ENCODE peak calls at places on chromosome 3, in nine cellular contexts. I is H9; E is esophagus squamous epithelium; D is pancreas; R is ovary; Q is choroid plexus epithelial cell; O is body of pancreas; H is CD4-positive, alpha-beta T cell; K is foreskin keratinocyte. J is an unnamed sample.

GRCh38 chr3:15781131-15781530 is 16.6 kb downstream of the ANKRD28 start:
- DNase-seq in I (no peak), E (no peak), D (no peak), R (no peak), Q (no peak), O (no peak), H (no peak), K (no peak), J (no peak)

GRCh38 chr3:25033407-25034029 is 394.5 kb upstream of the RARB start:
- DNase-seq in I (peak; percentile 79), E (no peak), D (peak; percentile 39), R (no peak), Q (peak; percentile 59), O (peak; percentile 61), H (no peak), K (no peak), J (peak; percentile 69)

GRCh38 chr3:55165278-55165677 is 237.4 kb upstream of the LRTM1 start:
- DNase-seq in I (no peak), E (no peak), D (no peak), R (no peak), Q (peak; percentile 44), O (no peak), H (no peak), K (no peak), J (no peak)

GRCh38 chr3:58341376-58341775 is 8.7 kb downstream of the PXK start:
- DNase-seq in I (no peak), E (no peak), D (no peak), R (no peak), Q (no peak), O (no peak), H (no peak), K (no peak), J (no peak)

GRCh38 chr3:31873254-31873653 is 107.8 kb downstream of the OSBPL10 start:
- DNase-seq in I (no peak), E (no peak), D (no peak), R (no peak), Q (no peak), O (no peak), H (no peak), K (no peak), J (no peak)

GRCh38 chr3:135136361-135137100 is 341.5 kb downstream of the EPHB1 start:
- DNase-seq in I (no peak), E (no peak), D (no peak), R (no peak), Q (no peak), O (no peak), H (no peak), K (no peak), J (no peak)

GRCh38 chr3:48279926-48280325 is 39.0 kb downstream of the ZNF589 start:
- DNase-seq in I (no peak), E (no peak), D (no peak), R (no peak), Q (no peak), O (no peak), H (no peak), K (no peak), J (no peak)

GRCh38 chr3:67875858-67876257 is 221.4 kb upstream of the SUCLG2 start:
- DNase-seq in I (no peak), E (no peak), D (no peak), R (no peak), Q (no peak), O (no peak), H (no peak), K (no peak), J (no peak)

GRCh38 chr3:43632269-43632733 is 10.5 kb upstream of the ANO10 start:
- DNase-seq in I (no peak), E (no peak), D (no peak), R (no peak), Q (peak; percentile 64), O (no peak), H (no peak), K (peak; percentile 71), J (no peak)
- TF ChIP-seq CTCF in I (no peak), E (no peak), D (no peak), R (no peak), Q (peak; percentile 13), O (no peak), H (no peak), K (no peak), J (no peak)

DNA sequence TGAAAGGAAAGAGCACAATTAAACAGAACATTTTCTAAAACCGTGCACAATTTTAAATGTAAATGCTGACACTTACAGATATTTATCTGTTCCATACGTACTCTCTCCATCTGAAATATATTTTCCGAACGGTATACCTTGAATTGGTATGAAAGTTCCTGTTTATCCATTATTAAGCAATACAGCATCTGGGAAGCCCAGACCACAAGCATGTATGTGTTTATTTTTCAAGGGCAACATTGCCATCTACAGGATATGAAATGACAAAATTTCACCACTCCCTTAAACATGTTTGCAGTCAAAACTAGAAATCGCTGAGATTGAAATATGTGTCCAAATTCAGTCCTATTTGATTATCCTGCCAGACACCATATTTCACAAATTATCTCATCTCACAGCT is 533.5 kb downstream of the TBL1XR1 start:
- DNase-seq in I (no peak), E (no peak), D (no peak), R (no peak), Q (peak; percentile 89), O (peak; percentile 32), H (no peak), K (peak; percentile 10), J (no peak)
- TF ChIP-seq CTCF in I (peak; percentile 67), E (no peak), D (peak; percentile 18), R (no peak), Q (peak; percentile 50), O (peak; percentile 20), H (no peak), K (peak; percentile 60), J (peak; percentile 43)

GRCh38 chr3:165852710-165853109 is 15.5 kb upstream of the BCHE start:
- DNase-seq in I (no peak), E (no peak), D (no peak), R (no peak), Q (peak; percentile 33), O (no peak), H (no peak), K (no peak), J (no peak)

GRCh38 chr3:165852150-165852549 is 14.9 kb upstream of the BCHE start:
- DNase-seq in I (no peak), E (no peak), D (no peak), R (no peak), Q (peak; percentile 2), O (no peak), H (no peak), K (no peak), J (peak; percentile 27)

GRCh38 chr3:165855581-165855980 is 18.4 kb upstream of the BCHE start:
- DNase-seq in I (no peak), E (no peak), D (no peak), R (no peak), Q (peak; percentile 46), O (no peak), H (no peak), K (peak; percentile 94), J (no peak)

GRCh38 chr3:165854696-165855095 is 17.5 kb upstream of the BCHE start:
- DNase-seq in I (no peak), E (no peak), D (no peak), R (no peak), Q (peak; percentile 23), O (no peak), H (no peak), K (no peak), J (no peak)
- TF ChIP-seq CTCF in I (peak; percentile 77), E (peak; percentile 10), D (peak; percentile 48), R (no peak), Q (peak; percentile 53), O (peak; percentile 33), H (peak; percentile 31), K (peak; percentile 71), J (peak; percentile 72)

GRCh38 chr3:182617511-182617910 is 175.8 kb upstream of the ATP11B start:
- DNase-seq in I (no peak), E (no peak), D (no peak), R (no peak), Q (no peak), O (no peak), H (no peak), K (no peak), J (no peak)

GRCh38 chr3:182621435-182622240 is 171.7 kb upstream of the ATP11B start:
- DNase-seq in I (no peak), E (no peak), D (no peak), R (no peak), Q (peak; percentile 13), O (no peak), H (no peak), K (no peak), J (no peak)

GRCh38 chr3:182618981-182619591 is 174.2 kb upstream of the ATP11B start:
- DNase-seq in I (no peak), E (no peak), D (no peak), R (no peak), Q (peak; percentile 46), O (no peak), H (no peak), K (peak; percentile 94), J (no peak)

GRCh38 chr3:182620715-182621434 is 172.4 kb upstream of the ATP11B start:
- DNase-seq in I (no peak), E (no peak), D (no peak), R (no peak), Q (no peak), O (no peak), H (no peak), K (no peak), J (no peak)

GRCh38 chr3:182618085-182618732 is 175.1 kb upstream of the ATP11B start:
- DNase-seq in I (no peak), E (no peak), D (no peak), R (no peak), Q (peak; percentile 13), O (no peak), H (no peak), K (no peak), J (no peak)
- TF ChIP-seq CTCF in I (peak; percentile 86), E (peak; percentile 48), D (peak; percentile 28), R (no peak), Q (peak; percentile 35), O (peak; percentile 33), H (no peak), K (peak; percentile 93), J (no peak)

J was measured in glutamatergic neuron.